ENCODE peak calls at places on chromosomes 6 and 20, in four cellular contexts. Q, P, D and T are unnamed samples.

GRCh38 chr6:119461187-119461586 is 111.6 kb upstream of the MAN1A1 start:
- DNase-seq in P (no peak), Q (no peak), D (no peak), T (no peak)

GRCh38 chr6:106746660-106747059 is 117.3 kb downstream of the QRSL1 start:
- DNase-seq in Q (peak; percentile 40), P (no peak), D (no peak), T (no peak)

GRCh38 chr6:168033791-168034190 is 36.3 kb downstream of the KIF25 start:
- DNase-seq in D (no peak), P (no peak), Q (no peak), T (no peak)

GRCh38 chr6:36984581-36985383 is 1.2 kb downstream of the MTCH1 start:
- DNase-seq in Q (peak; percentile 81), P (peak; percentile 32), D (no peak), T (no peak)

GRCh38 chr20:10747019-10747418 is 73.2 kb upstream of the JAG1 start:
- DNase-seq in Q (no peak), D (no peak), P (no peak), T (peak; percentile 14)

GRCh38 chr6:161710698-161711097 is 436.8 kb upstream of the AGPAT4 start:
- DNase-seq in P (no peak), D (no peak), Q (no peak), T (no peak)

GRCh38 chr6:72691298-72691697 is 69.4 kb downstream of the KCNQ5 start:
- DNase-seq in D (no peak), Q (no peak), P (no peak), T (no peak)

GRCh38 chr6:55175778-55176084 is 1.4 kb downstream of the HCRTR2 start:
- DNase-seq in D (no peak), Q (no peak), P (no peak), T (no peak)

GRCh38 chr6:27867051-27867940 is 44.9 kb downstream of the OR2B2 start:
- DNase-seq in D (peak; percentile 82), Q (peak; percentile 78), P (peak; percentile 51), T (peak; percentile 73)

GRCh38 chr6:170253226-170253909 is 37.5 kb downstream of the DLL1 start:
- DNase-seq in Q (no peak), D (no peak), P (no peak), T (no peak)

GRCh38 chr20:59977086-59977485 is 18.9 kb downstream of the CDH26 start:
- DNase-seq in D (no peak), P (no peak), Q (no peak), T (no peak)

GRCh38 chr20:23966927-23967615 is 21.5 kb downstream of the GGTLC1 start:
- DNase-seq in P (no peak), D (no peak), Q (no peak), T (no peak)

GRCh38 chr6:2744206-2744771 is 6.4 kb downstream of the MYLK4 start:
- DNase-seq in D (no peak), Q (no peak), P (no peak), T (no peak)

GRCh38 chr6:24205020-24205492 is 79.0 kb downstream of the NRSN1 start:
- DNase-seq in P (no peak), D (no peak), Q (peak; percentile 12), T (peak; percentile 51)

GRCh38 chr6:127554435-127555006 is 22.5 kb upstream of the C6orf58 start:
- DNase-seq in Q (peak; percentile 23), D (no peak), P (no peak), T (peak; percentile 39)

GRCh38 chr20:48683467-48684175 is 144.2 kb downstream of the PREX1 start:
- DNase-seq in Q (no peak), D (no peak), P (no peak), T (no peak)

GRCh38 chr20:52103911-52104545 is 87.6 kb downstream of the ZFP64 start:
- DNase-seq in Q (no peak), D (no peak), P (no peak), T (no peak)

GRCh38 chr6:157187182-157188093 is 135.9 kb downstream of the TMEM242 start:
- DNase-seq in Q (no peak), P (no peak), D (no peak), T (no peak)

GRCh38 chr20:22339091-22339881 is 245.1 kb downstream of the FOXA2 start:
- DNase-seq in Q (peak; percentile 17), P (no peak), D (no peak), T (peak; percentile 77)

GRCh38 chr6:142551145-142551811 is 249.5 kb downstream of the ADGRG6 start:
- DNase-seq in P (peak; percentile 37), Q (no peak), D (no peak), T (peak; percentile 62)

GRCh38 chr6:134316733-134317431 is 1.0 kb downstream of the SGK1 start:
- DNase-seq in P (no peak), D (no peak), Q (no peak), T (no peak)

GRCh38 chr20:13571662-13572061 is 67.1 kb downstream of the TASP1 start:
- DNase-seq in D (no peak), Q (no peak), P (no peak), T (no peak)

GRCh38 chr6:142938510-142938909 is 6.5 kb downstream of the HIVEP2 start:
- DNase-seq in Q (no peak), P (no peak), D (no peak), T (no peak)

GRCh38 chr6:42237857-42238256 is 20.2 kb upstream of the MRPS10 start:
- DNase-seq in Q (no peak), P (no peak), D (no peak), T (no peak)

GRCh38 chr6:69789573-69789972 is 7.2 kb downstream of the LMBRD1 start:
- DNase-seq in D (no peak), P (no peak), Q (no peak), T (no peak)

GRCh38 chr20:13325033-13325432 is 104.0 kb downstream of the ISM1 start:
- DNase-seq in Q (no peak), P (no peak), D (no peak), T (no peak)

GRCh38 chr6:28336284-28337024 is 506 bp upstream of the ZSCAN31 start:
- DNase-seq in D (no peak), P (peak; percentile 6), Q (peak; percentile 11), T (peak; percentile 55)